ENCODE peak calls at places on chromosomes 6 and 20, in four cellular contexts. Q is heart left ventricle, G is endodermal cell, D is amniotic epithelial cell. M is an unnamed sample.

GRCh38 chr6:107330190-107330589 is 129.2 kb downstream of the PDSS2 start:
- DNase-seq in Q (no peak), G (no peak), D (no peak), M (peak)

GRCh38 chr20:2326046-2326445 is 30.2 kb downstream of the TGM3 start:
- DNase-seq in Q (no peak), G (no peak), D (no peak), M (no peak)

GRCh38 chr20:32527447-32528055 is 57.6 kb downstream of the NOL4L start:
- DNase-seq in Q (no peak), G (peak), D (no peak), M (peak)

GRCh38 chr6:120871416-120872261 is 462.6 kb downstream of the TBC1D32 start:
- DNase-seq in Q (no peak), G (peak), D (no peak), M (no peak)

GRCh38 chr20:13736792-13737191 is 47.9 kb downstream of the ESF1 start:
- DNase-seq in Q (no peak), G (no peak), D (peak), M (no peak)

GRCh38 chr20:45924391-45925261 is 9.9 kb upstream of the PCIF1 start:
- DNase-seq in Q (peak), G (no peak), D (peak), M (no peak)

GRCh38 chr6:99219788-99220187 is 129.7 kb downstream of the FAXC start:
- DNase-seq in Q (no peak), G (peak), D (no peak), M (no peak)

GRCh38 chr6:150352321-150353296 is 16.2 kb upstream of the IYD start:
- DNase-seq in Q (no peak), G (no peak), D (peak), M (no peak)

GRCh38 chr6:8181162-8181909 is 79.0 kb upstream of the EEF1E1 start:
- DNase-seq in Q (no peak), G (no peak), D (no peak), M (no peak)

GRCh38 chr6:116370328-116370716 is 425 bp upstream of the DSE start:
- DNase-seq in Q (no peak), G (no peak), D (no peak), M (no peak)

GRCh38 chr6:141675957-141676356 is 456.8 kb upstream of the GJE1 start:
- DNase-seq in Q (no peak), G (no peak), D (peak), M (no peak)

GRCh38 chr20:25058797-25059486 is 1.0 kb upstream of the ACSS1 start:
- DNase-seq in Q (peak), G (peak), D (no peak), M (no peak)

GRCh38 chr6:30163090-30163917 is at the start of gene TRIM15:
- DNase-seq in Q (no peak), G (peak), D (no peak), M (no peak)

M was measured in lower lobe of right lung.